ENCODE peak calls at places on chromosomes 16 and 17, in seven cellular contexts. B is transverse colon; L is GM23248; D is CD8-positive, alpha-beta T cell; E is activated T-cell treated with anti-CD3 and anti-CD28 coated beads for 48 hours; G is activated CD8-positive, alpha-beta T cell treated with anti-CD3 and anti-CD28 coated beads for 36 hours; A is NCI-H69. O is an unnamed sample.

GRCh38 chr17:2222901-2223616 is 80.5 kb downstream of the SMG6 start:
- DNase-seq in A (peak), E (peak), G (peak), D (peak), B (peak), L (peak), O (peak)

GRCh38 chr17:32626371-32626770 is 139.6 kb downstream of the CDK5R1 start:
- DNase-seq in E (no peak), G (no peak), A (peak), D (no peak), B (no peak), L (no peak), O (no peak)

GRCh38 chr17:9259419-9259818 is 238.1 kb downstream of the NTN1 start:
- DNase-seq in G (no peak), B (no peak), L (no peak), A (no peak), E (no peak), D (no peak), O (no peak)

GRCh38 chr17:49407981-49408501 is 6.6 kb downstream of the PHB1 start:
- DNase-seq in A (peak), D (peak), E (peak), B (peak), L (peak), G (peak), O (peak)

GRCh38 chr17:68101992-68102758 is 66.6 kb downstream of the KPNA2 start:
- DNase-seq in E (no peak), D (peak), B (peak), G (peak), A (peak), L (peak), O (peak)

GRCh38 chr16:68901910-68902309 is 58.6 kb downstream of the TANGO6 start:
- DNase-seq in A (no peak), G (no peak), L (peak), E (no peak), D (no peak), B (no peak), O (no peak)

GRCh38 chr16:67549240-67549639 is 13.1 kb upstream of the CTCF start:
- DNase-seq in L (no peak), G (no peak), D (no peak), E (no peak), A (no peak), B (no peak), O (no peak)

GRCh38 chr16:50509521-50510341 is 38.5 kb upstream of the NKD1 start:
- DNase-seq in B (peak), G (peak), L (peak), E (peak), D (peak), A (peak), O (peak)

GRCh38 chr16:55875273-55875672 is at the start of gene CES5A:
- DNase-seq in A (no peak), G (no peak), L (no peak), D (no peak), E (no peak), B (no peak), O (no peak)

GRCh38 chr17:39244016-39244599 is 18.4 kb upstream of the STAC2 start:
- DNase-seq in L (no peak), A (peak), D (no peak), G (peak), E (no peak), B (no peak), O (no peak)